ENCODE peak calls at places on chromosome 21, in four cellular contexts. I, F, O and X are unnamed samples.

GRCh38 chr21:35303085-35303484 is 254.0 kb upstream of the RUNX1 start:
- DNase-seq in I (peak; percentile 95), F (no peak), O (no peak), X (no peak)

GRCh38 chr21:22319435-22319834 is 1321.2 kb downstream of the NCAM2 start:
- DNase-seq in F (no peak), O (no peak), I (no peak), X (no peak)

GRCh38 chr21:36337099-36337509 is 17.1 kb downstream of the MORC3 start:
- DNase-seq in I (peak; percentile 85), F (no peak), O (peak; percentile 31), X (no peak)

GRCh38 chr21:17610862-17611261 is 1.8 kb downstream of the BTG3 start:
- DNase-seq in I (peak; percentile 12), O (no peak), F (peak; percentile 15), X (peak; percentile 34)

GRCh38 chr21:34702341-34702807 is 33.6 kb downstream of the CLIC6 start:
- DNase-seq in F (no peak), O (no peak), I (peak; percentile 76), X (no peak)

GRCh38 chr21:17795084-17796036 is 23.8 kb downstream of the C21orf91 start:
- DNase-seq in I (no peak), O (no peak), F (no peak), X (no peak)

GRCh38 chr21:31064803-31065202 is 26.5 kb upstream of the KRTAP19-8 start:
- DNase-seq in I (no peak), O (no peak), F (no peak), X (no peak)

GRCh38 chr21:43855955-43856354 is 9.1 kb upstream of the AGPAT3 start:
- DNase-seq in F (no peak), I (no peak), O (no peak), X (peak; percentile 29)

GRCh38 chr21:20424943-20425342 is 573.3 kb upstream of the NCAM2 start:
- DNase-seq in I (no peak), F (no peak), O (no peak), X (no peak)

GRCh38 chr21:35521293-35521692 is 472.2 kb upstream of the RUNX1 start:
- DNase-seq in O (no peak), I (no peak), F (no peak), X (no peak)

GRCh38 chr21:16087523-16087922 is 357.7 kb downstream of the USP25 start:
- DNase-seq in I (no peak), F (no peak), O (no peak), X (no peak)

GRCh38 chr21:29082416-29082815 is 9.0 kb upstream of the CCT8 start:
- DNase-seq in I (no peak), O (no peak), F (no peak), X (no peak)

GRCh38 chr21:25341981-25342380 is 265.3 kb downstream of the MRPL39 start:
- DNase-seq in I (no peak), F (no peak), O (no peak), X (no peak)

GRCh38 chr21:40074710-40075109 is 207.5 kb downstream of the PCP4 start:
- DNase-seq in O (no peak), I (no peak), F (no peak), X (no peak)

GRCh38 chr21:42524341-42525227 is 10.9 kb downstream of the SLC37A1 start:
- DNase-seq in F (peak; percentile 85), O (no peak), I (no peak), X (no peak)

GRCh38 chr21:25342811-25343210 is 264.5 kb downstream of the MRPL39 start:
- DNase-seq in O (no peak), I (no peak), F (no peak), X (no peak)

GRCh38 chr21:29265690-29266479 is 32.8 kb upstream of the BACH1 start:
- DNase-seq in I (no peak), F (no peak), O (no peak), X (no peak)

DNA sequence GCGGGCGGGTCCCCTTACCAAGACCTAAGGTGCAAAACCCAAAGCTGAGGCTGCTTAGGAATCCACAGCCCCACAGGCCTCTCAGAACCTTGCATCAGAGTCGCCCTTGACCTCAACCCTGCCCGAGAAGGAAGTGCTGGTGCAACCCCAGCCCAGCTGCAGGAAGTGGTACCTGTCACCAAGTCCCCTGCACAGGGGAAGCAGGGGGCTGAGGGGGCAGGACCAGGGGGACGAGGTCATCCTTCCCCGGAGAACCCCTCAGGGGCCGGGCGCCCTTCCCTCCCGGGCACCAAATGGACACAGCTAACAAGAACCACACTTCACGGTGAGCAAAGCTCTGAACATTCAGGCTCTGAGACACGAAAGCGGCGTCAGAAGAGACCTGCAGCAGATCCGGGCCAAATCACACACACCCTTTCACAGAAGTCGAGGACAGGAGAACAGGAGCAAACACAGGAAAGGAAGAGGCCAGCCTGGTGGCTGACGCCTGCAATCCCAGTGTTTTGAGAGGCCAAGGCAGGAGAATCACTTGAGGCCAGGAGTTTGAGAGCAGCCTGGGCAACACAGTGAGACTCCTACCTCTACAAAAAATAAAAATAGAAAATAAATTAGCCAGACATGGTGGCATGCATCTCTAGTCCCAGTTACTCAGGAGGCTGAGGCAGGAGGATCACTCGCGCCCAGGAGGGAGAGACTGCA is 6.4 kb downstream of the ITGB2 start:
- DNase-seq in O (no peak), I (no peak), F (peak; percentile 69), X (peak; percentile 81)
- H3K4me3 ChIP-seq in O (no peak overlapping the region), I (no peak overlapping the region), F (peak overlapping the region; percentile 37), X (no peak overlapping the region)

GRCh38 chr21:14972678-14973077 is 92.1 kb downstream of the NRIP1 start:
- DNase-seq in F (no peak), O (no peak), I (no peak), X (no peak)
- TF ChIP-seq CTCF in F (no peak), O (no peak), I (no peak), X (no peak)

DNA sequence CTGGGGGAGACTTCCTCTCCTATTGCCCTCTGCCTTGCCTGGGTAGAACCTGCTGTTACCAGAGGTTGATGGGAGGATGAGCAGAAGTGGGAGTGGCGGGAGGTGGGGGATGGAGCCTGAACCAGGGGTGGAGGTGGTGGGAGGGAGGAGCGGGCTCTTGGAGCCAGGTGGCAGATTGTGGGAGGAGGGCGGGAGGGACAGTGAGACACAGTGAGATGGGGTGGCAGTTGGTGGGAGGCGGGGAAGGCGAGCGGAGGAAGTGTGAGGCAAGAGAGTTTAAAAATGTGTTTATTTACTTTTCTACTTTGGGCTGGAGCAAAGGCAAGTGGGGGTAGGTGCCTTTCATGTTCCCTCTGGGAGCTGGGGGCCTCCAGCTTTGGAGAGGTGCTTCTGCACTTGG is 87.2 kb downstream of the KCNJ6 start:
- DNase-seq in F (no peak), I (no peak), O (no peak), X (no peak)
- H3K27ac ChIP-seq in F (no peak overlapping the region), I (no peak overlapping the region), O (peak overlapping the region; percentile 49), X (no peak overlapping the region)

DNA sequence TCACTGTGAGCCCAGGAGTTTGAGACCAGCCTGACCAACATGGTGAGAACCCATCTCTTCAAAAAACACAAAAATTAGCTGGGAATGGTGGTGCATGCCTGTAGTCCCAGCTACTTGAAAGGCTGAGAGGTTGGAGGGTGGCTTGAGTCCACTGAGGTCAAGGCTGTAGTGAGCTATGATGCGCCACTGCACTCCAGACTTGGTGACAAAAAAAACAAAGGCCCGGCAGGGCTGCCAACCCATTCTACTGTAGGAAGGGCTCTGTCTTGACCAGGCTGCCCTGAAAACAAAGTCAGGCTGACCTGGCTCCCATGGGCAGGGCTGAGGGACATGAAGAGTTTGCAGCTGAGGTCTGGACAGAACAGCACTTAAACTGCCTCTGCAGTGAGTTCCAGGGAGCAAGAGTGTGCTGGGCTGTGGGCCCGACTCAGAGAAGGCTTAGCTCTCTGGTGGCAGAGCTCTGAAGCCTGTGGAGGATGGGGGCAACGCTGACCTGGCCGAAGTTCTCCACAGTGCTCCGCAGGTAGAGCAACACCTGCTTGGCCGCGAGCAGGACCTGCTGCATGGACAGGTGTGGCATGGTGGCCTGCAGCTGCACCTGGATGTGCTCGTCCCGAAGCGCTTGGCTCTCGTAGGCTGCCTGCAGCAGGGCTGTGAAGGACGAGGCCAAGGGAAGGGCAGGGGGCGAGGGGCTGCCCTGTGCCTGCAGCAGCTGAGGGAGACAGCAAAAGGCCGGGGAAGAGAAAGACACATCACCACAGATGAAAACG is 42.4 kb downstream of the URB1 start:
- DNase-seq in F (no peak), I (no peak), O (no peak), X (no peak)
- H3K4me3 ChIP-seq in F (no peak overlapping the region), I (no peak overlapping the region), O (no peak overlapping the region), X (no peak overlapping the region)

GRCh38 chr21:45358711-45359310 is 46.2 kb upstream of the COL18A1 start:
- DNase-seq in O (no peak), F (no peak), I (no peak), X (no peak)

GRCh38 chr21:45356251-45356650 is 48.7 kb upstream of the COL18A1 start:
- DNase-seq in O (no peak), F (no peak), I (no peak), X (peak; percentile 32)

GRCh38 chr21:45356653-45357435 is 48.1 kb upstream of the COL18A1 start:
- DNase-seq in F (no peak), O (no peak), I (no peak), X (no peak)

GRCh38 chr21:45358261-45358670 is 46.7 kb upstream of the COL18A1 start:
- DNase-seq in F (no peak), O (no peak), I (no peak), X (peak; percentile 39)

DNA sequence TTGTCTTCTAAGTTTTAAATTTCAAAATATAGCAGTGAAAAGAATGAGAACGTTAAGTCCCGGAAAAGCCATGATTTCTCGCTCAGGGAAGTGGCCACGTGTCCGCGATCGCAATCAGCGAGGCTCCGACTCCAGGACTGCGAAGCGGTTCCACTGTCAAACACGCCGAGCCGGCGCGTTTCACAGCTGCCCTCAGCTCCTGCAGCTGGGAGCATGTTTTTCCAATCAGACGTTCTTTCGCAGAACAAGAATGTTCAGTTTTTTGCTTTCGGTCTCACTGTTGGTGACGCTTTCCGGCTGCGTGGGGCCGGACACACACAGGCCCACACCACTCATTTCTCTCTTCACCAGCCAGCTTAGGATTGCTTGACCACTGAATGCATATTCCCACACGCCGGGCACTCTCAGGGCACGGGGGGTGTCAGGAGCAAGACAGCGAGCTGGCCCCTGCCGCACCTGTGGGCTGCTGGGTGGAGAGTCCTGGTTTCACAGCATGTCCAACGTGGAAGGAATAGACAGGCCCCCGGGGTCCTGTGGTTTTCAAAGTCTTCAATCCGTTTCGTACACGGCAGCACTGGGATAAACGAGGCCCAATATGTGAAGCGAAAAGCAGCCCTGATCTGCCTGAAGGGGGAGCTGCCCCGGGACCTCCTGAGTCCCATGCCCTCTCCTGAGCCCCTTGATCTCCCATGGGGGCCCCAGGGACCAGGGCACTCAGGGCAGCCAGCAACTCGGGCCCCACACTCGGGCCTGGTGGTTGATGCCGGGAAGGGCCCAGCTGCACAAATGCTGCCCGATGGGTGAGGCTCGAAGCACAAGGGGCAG is 47.3 kb upstream of the COL18A1 start:
- DNase-seq in O (no peak), I (no peak), F (no peak), X (no peak)
- TF ChIP-seq CTCF in O (no peak), I (no peak), F (no peak), X (no peak)

GRCh38 chr21:41210405-41211040 is 42.6 kb downstream of the BACE2 start:
- DNase-seq in F (no peak), O (no peak), I (no peak), X (no peak)
- H3K27ac ChIP-seq in F (no peak overlapping the region), O (no peak overlapping the region), I (no peak overlapping the region), X (no peak overlapping the region)